ENCODE peak calls at places on chromosomes 3 and 15, in seven cellular contexts. R, Q, Y, M, F, B and L are unnamed samples.

GRCh38 chr3:69276884-69277283 is 109.0 kb downstream of the FRMD4B start:
- DNase-seq in R (no peak), Q (no peak), Y (no peak), M (no peak), F (no peak), B (no peak), L (no peak)

GRCh38 chr3:100720423-100720822 is 11.1 kb downstream of the TFG start:
- DNase-seq in R (no peak), Q (no peak), Y (no peak), M (peak), F (no peak), B (no peak), L (no peak)

GRCh38 chr15:62734706-62735105 is 307.8 kb upstream of the TPM1 start:
- DNase-seq in R (no peak), Q (no peak), Y (no peak), M (peak), F (no peak), B (no peak), L (no peak)

GRCh38 chr3:183822631-183823030 is 2.7 kb downstream of the MAP6D1 start:
- DNase-seq in R (no peak), Q (no peak), Y (peak), M (peak), F (no peak), B (no peak), L (no peak)

GRCh38 chr15:80587816-80588456 is 107.2 kb upstream of the ABHD17C start:
- DNase-seq in R (no peak), Q (no peak), Y (no peak), M (no peak), F (no peak), B (peak), L (no peak)

GRCh38 chr3:11080492-11080891 is 73.8 kb upstream of the HRH1 start:
- DNase-seq in R (no peak), Q (no peak), Y (no peak), M (no peak), F (no peak), B (no peak), L (no peak)

GRCh38 chr3:139448104-139448503 is 28.2 kb downstream of the RBP2 start:
- DNase-seq in R (no peak), Q (no peak), Y (no peak), M (no peak), F (no peak), B (no peak), L (no peak)

GRCh38 chr3:128551464-128551863 is 58.5 kb upstream of the GATA2 start:
- DNase-seq in R (no peak), Q (no peak), Y (peak), M (no peak), F (peak), B (no peak), L (no peak)

GRCh38 chr15:98160236-98160635 is 199.7 kb downstream of the ARRDC4 start:
- DNase-seq in R (no peak), Q (no peak), Y (no peak), M (no peak), F (no peak), B (no peak), L (no peak)

GRCh38 chr3:195183071-195183776 is 87.7 kb downstream of the XXYLT1 start:
- DNase-seq in R (no peak), Q (no peak), Y (no peak), M (no peak), F (no peak), B (no peak), L (no peak)

GRCh38 chr15:83323296-83323711 is 38.8 kb upstream of the BNC1 start:
- DNase-seq in R (peak), Q (no peak), Y (no peak), M (no peak), F (no peak), B (peak), L (no peak)

GRCh38 chr3:129257609-129258008 is 8.2 kb downstream of the COPG1 start:
- DNase-seq in R (no peak), Q (no peak), Y (no peak), M (no peak), F (no peak), B (no peak), L (no peak)

GRCh38 chr3:11600501-11601282 is 43.0 kb downstream of the VGLL4 start:
- DNase-seq in R (peak), Q (no peak), Y (peak), M (peak), F (peak), B (peak), L (no peak)

GRCh38 chr3:63967675-63968611 is 55.4 kb downstream of the PSMD6 start:
- DNase-seq in R (no peak), Q (peak), Y (no peak), M (no peak), F (no peak), B (peak), L (no peak)

GRCh38 chr3:157868168-157868567 is 238.1 kb downstream of the SHOX2 start:
- DNase-seq in R (no peak), Q (no peak), Y (no peak), M (no peak), F (no peak), B (peak), L (no peak)

GRCh38 chr15:90174140-90174891 is 26.8 kb upstream of the SEMA4B start:
- DNase-seq in R (no peak), Q (no peak), Y (peak), M (no peak), F (peak), B (peak), L (peak)

GRCh38 chr3:57673158-57673557 is 19.7 kb downstream of the DENND6A start:
- DNase-seq in R (no peak), Q (no peak), Y (no peak), M (no peak), F (no peak), B (no peak), L (no peak)

GRCh38 chr3:43733459-43734384 is 43.0 kb downstream of the ABHD5 start:
- DNase-seq in R (no peak), Q (no peak), Y (no peak), M (peak), F (no peak), B (peak), L (no peak)

GRCh38 chr15:30901889-30902288 is 1.8 kb upstream of the FAN1 start:
- DNase-seq in R (no peak), Q (no peak), Y (no peak), M (no peak), F (no peak), B (no peak), L (no peak)

GRCh38 chr3:175346573-175347356 is 487.6 kb downstream of the NAALADL2 start:
- DNase-seq in R (peak), Q (no peak), Y (no peak), M (no peak), F (no peak), B (peak), L (no peak)

GRCh38 chr3:31002730-31003129 is 108.3 kb upstream of the GADL1 start:
- DNase-seq in R (no peak), Q (peak), Y (no peak), M (no peak), F (no peak), B (no peak), L (no peak)

GRCh38 chr15:61822511-61822910 is 237.7 kb downstream of the VPS13C start:
- DNase-seq in R (no peak), Q (no peak), Y (no peak), M (no peak), F (no peak), B (no peak), L (no peak)

GRCh38 chr3:158160958-158161357 is 51.1 kb downstream of the RSRC1 start:
- DNase-seq in R (peak), Q (no peak), Y (no peak), M (no peak), F (no peak), B (peak), L (no peak)

GRCh38 chr3:42635111-42635510 is 18.4 kb upstream of the ZBTB47 start:
- DNase-seq in R (no peak), Q (no peak), Y (no peak), M (no peak), F (no peak), B (peak), L (no peak)

GRCh38 chr15:68809517-68809916 is 11.2 kb downstream of the ANP32A start:
- DNase-seq in R (no peak), Q (no peak), Y (no peak), M (no peak), F (peak), B (no peak), L (no peak)

GRCh38 chr3:45858809-45859543 is 17.1 kb upstream of the LZTFL1 start:
- DNase-seq in R (no peak), Q (no peak), Y (no peak), M (no peak), F (no peak), B (no peak), L (no peak)

GRCh38 chr3:44476181-44476599 is 1.3 kb downstream of the ZNF445 start:
- DNase-seq in R (no peak), Q (peak), Y (no peak), M (no peak), F (no peak), B (peak), L (no peak)

GRCh38 chr3:65953301-65953812 is 85.4 kb downstream of the MAGI1 start:
- DNase-seq in R (no peak), Q (no peak), Y (no peak), M (peak), F (no peak), B (no peak), L (no peak)

GRCh38 chr15:100877551-100877950 is 2.1 kb upstream of the ALDH1A3 start:
- DNase-seq in R (peak), Q (no peak), Y (no peak), M (no peak), F (no peak), B (no peak), L (no peak)

GRCh38 chr3:56303508-56303907 is 164.8 kb downstream of the ERC2 start:
- DNase-seq in R (no peak), Q (peak), Y (no peak), M (peak), F (no peak), B (peak), L (no peak)

GRCh38 chr3:5568451-5568850 is 380.9 kb downstream of the EDEM1 start:
- DNase-seq in R (no peak), Q (no peak), Y (no peak), M (peak), F (no peak), B (no peak), L (no peak)
- TF ChIP-seq CTCF in R (no peak), Q (no peak), Y (no peak), M (no peak), F (no peak), B (no peak), L (no peak)

DNA sequence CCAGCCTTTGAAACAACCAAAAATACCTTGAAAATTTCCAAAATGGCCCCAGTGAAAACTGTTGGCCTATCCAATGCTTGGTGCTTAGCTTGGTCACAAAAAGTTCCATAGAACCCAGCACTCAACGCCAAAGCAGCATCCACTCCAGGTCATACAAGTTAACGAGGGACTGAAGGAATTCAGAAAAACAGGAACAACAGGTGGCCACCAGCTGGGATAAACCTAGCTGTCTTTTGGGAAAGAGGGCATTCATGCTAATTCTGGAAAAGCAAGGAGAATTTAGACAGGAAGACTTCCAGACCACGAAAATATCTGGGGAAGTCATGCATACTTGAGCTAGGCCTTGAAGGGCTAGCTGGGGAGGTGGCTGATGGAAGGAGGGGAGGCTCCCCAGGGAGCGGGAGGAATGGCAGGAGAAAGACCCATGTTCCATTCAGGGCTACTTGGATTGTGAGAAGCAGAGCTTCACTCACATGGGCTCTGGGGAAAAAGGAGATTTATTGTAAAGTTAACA is 28.6 kb downstream of the COLQ start:
- DNase-seq in R (no peak), Q (no peak), Y (peak), M (no peak), F (no peak), B (no peak), L (no peak)
- TF ChIP-seq CTCF in R (no peak), Q (no peak), Y (no peak), M (no peak), F (no peak), B (no peak), L (no peak)

DNA sequence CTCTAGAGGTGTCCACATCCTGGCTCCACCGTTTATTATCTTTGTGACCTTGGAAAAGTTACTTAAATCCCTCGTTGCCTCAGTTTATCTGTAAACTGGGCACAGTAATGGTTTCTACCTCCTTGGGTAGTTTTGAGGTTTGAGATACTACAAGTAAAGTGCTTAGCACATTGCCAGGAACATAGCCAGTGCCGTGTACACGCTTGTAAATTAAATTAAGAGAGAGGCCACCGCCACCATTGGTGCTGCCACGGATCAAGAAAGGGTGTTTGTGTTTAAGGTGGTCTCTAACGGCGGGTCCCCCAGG is 5.8 kb upstream of the WNT7A start:
- DNase-seq in R (no peak), Q (no peak), Y (no peak), M (no peak), F (no peak), B (no peak), L (no peak)
- TF ChIP-seq CTCF in R (peak), Q (no peak), Y (no peak), M (no peak), F (no peak), B (no peak), L (no peak)

GRCh38 chr3:24088782-24089181 is 143.7 kb downstream of the NR1D2 start:
- DNase-seq in R (peak), Q (peak), Y (no peak), M (no peak), F (no peak), B (peak), L (no peak)
- TF ChIP-seq CTCF in R (peak), Q (no peak), Y (no peak), M (peak), F (no peak), B (peak), L (no peak)